ENCODE peak calls at places on chromosomes 13 and 19, in six cellular contexts. H is thoracic aorta, A is aorta, B is neural progenitor cell, L is stomach, P is heart left ventricle. Y is an unnamed sample. For H3K36me3, the result is how much of the 10 kb centered on the place peaks cover.

GRCh38 chr19:55373993-55374757 is 2.5 kb upstream of the TMEM190 start:
- DNase-seq in A (no peak), B (peak), L (no peak), H (no peak), P (no peak), Y (peak)

GRCh38 chr13:21218351-21219043 is 42.0 kb downstream of the MRPL57 start:
- DNase-seq in P (no peak), L (no peak), A (no peak), B (no peak), H (no peak), Y (no peak)

GRCh38 chr13:42001580-42001979 is 40.7 kb upstream of the VWA8 start:
- DNase-seq in L (no peak), A (no peak), B (peak), H (no peak), P (no peak), Y (no peak)

GRCh38 chr13:112837371-112838037 is 131.5 kb upstream of the MCF2L start:
- DNase-seq in A (no peak), B (no peak), H (no peak), L (no peak), P (no peak), Y (no peak)

GRCh38 chr13:43242040-43242439 is 218.7 kb downstream of the DNAJC15 start:
- DNase-seq in A (no peak), L (no peak), B (no peak), P (no peak), H (no peak), Y (no peak)

GRCh38 chr13:20828540-20829364 is 55.0 kb upstream of the EEF1AKMT1 start:
- DNase-seq in H (no peak), A (no peak), L (no peak), B (peak), P (no peak), Y (no peak)

GRCh38 chr13:41514853-41515395 is 57.6 kb downstream of the RGCC start:
- DNase-seq in A (no peak), H (no peak), P (no peak), L (no peak), B (no peak), Y (no peak)

GRCh38 chr13:74661851-74662250 is 527.6 kb upstream of the KLF12 start:
- DNase-seq in A (no peak), H (no peak), B (no peak), P (no peak), L (no peak), Y (no peak)

GRCh38 chr19:4866595-4867424 is 657 bp downstream of the PLIN3 start:
- DNase-seq in L (peak), P (peak), H (no peak), A (peak), B (peak), Y (peak)

GRCh38 chr19:3986260-3987041 is 1.2 kb upstream of the EEF2 start:
- DNase-seq in L (peak), H (no peak), P (no peak), B (peak), A (peak), Y (peak)

GRCh38 chr13:75612354-75612753 is 23.8 kb upstream of the LMO7 start:
- DNase-seq in A (no peak), P (no peak), H (no peak), L (no peak), B (no peak), Y (no peak)

GRCh38 chr13:48496796-48497195 is 36.1 kb downstream of the RCBTB2 start:
- DNase-seq in H (no peak), B (no peak), A (no peak), L (no peak), P (no peak), Y (no peak)

GRCh38 chr19:1223018-1223855 is 14.6 kb downstream of the CBARP start:
- DNase-seq in A (peak), B (peak), H (no peak), L (no peak), P (no peak), Y (peak)

GRCh38 chr13:112618501-112618900 is 30.5 kb upstream of the TUBGCP3 start:
- DNase-seq in B (no peak), H (no peak), P (no peak), A (no peak), L (no peak), Y (no peak)

GRCh38 chr19:15810335-15810734 is 5.1 kb downstream of the OR10H1 start:
- DNase-seq in P (no peak), B (no peak), A (no peak), L (peak), H (no peak), Y (no peak)

GRCh38 chr13:37070956-37071355 is 11.5 kb upstream of the SUPT20H start:
- DNase-seq in P (no peak), L (no peak), A (no peak), B (no peak), H (no peak), Y (no peak)

GRCh38 chr19:42113641-42114348 is 18.5 kb downstream of the POU2F2 start:
- DNase-seq in A (peak), P (no peak), H (no peak), B (no peak), L (no peak), Y (peak)

GRCh38 chr13:84574851-84575250 is 692.6 kb upstream of the SLITRK1 start:
- DNase-seq in L (no peak), A (no peak), B (no peak), P (no peak), H (no peak), Y (no peak)

GRCh38 chr13:95553271-95553588 is 710 bp downstream of the CLDN10 start:
- DNase-seq in P (no peak), L (no peak), B (peak), A (no peak), H (no peak), Y (no peak)

GRCh38 chr19:29836409-29836825 is 24.6 kb downstream of the CCNE1 start:
- DNase-seq in L (no peak), P (no peak), A (no peak), B (no peak), H (no peak), Y (no peak)

DNA sequence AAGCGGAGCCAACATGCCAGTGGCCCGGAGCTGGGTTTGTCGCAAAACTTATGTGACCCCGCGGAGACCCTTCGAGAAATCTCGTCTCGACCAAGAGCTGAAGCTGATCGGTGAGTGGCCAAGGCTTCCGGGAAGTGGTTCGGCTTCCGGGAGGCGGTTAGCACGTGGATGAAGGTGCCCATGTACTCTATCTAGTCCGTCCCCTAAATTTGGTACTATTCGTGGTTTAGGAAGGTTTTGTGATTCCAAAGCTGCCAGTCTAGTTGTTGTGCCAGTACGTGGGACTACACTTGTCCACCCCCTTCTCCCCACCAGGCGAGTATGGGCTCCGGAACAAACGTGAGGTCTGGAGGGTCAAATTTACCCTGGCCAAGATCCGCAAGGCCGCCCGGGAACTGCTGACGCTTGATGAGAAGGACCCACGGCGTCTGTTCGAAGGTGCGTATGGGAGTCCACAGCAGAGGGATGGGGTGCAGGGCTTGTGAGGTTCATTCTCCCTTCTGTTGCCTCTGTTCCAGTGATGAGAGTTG is 579 bp downstream of the RPS9 start:
- DNase-seq in A (no peak), P (no peak), L (no peak), H (no peak), B (no peak), Y (no peak)
- H3K36me3 ChIP-seq in A (under half), P (under half), L (under half), H (under half), B (under half), Y (half or more)

GRCh38 chr13:28375250-28375930 is 119.5 kb downstream of the FLT1 start:
- DNase-seq in P (no peak), B (no peak), H (no peak), L (no peak), A (no peak), Y (no peak)

GRCh38 chr13:28384789-28385188 is 110.1 kb downstream of the FLT1 start:
- DNase-seq in A (no peak), B (no peak), L (no peak), H (no peak), P (no peak), Y (no peak)

GRCh38 chr13:28379371-28380083 is 115.4 kb downstream of the FLT1 start:
- DNase-seq in P (no peak), H (no peak), B (no peak), A (no peak), L (no peak), Y (no peak)

GRCh38 chr13:28376604-28377003 is 118.3 kb downstream of the FLT1 start:
- DNase-seq in A (no peak), H (no peak), P (no peak), L (no peak), B (no peak), Y (no peak)

GRCh38 chr13:28380319-28380718 is 114.6 kb downstream of the FLT1 start:
- DNase-seq in B (no peak), A (no peak), P (no peak), H (no peak), L (no peak), Y (no peak)
- H3K27ac ChIP-seq in B (no peak), A (no peak), P (no peak), H (no peak), L (no peak), Y (no peak)

GRCh38 chr19:34347561-34348165 is 17.3 kb upstream of the GPI start:
- DNase-seq in H (no peak), B (no peak), P (no peak), A (no peak), L (no peak), Y (no peak)
- H3K36me3 ChIP-seq in H (under half), B (under half), P (half or more), A (under half), L (half or more), Y (half or more)

DNA sequence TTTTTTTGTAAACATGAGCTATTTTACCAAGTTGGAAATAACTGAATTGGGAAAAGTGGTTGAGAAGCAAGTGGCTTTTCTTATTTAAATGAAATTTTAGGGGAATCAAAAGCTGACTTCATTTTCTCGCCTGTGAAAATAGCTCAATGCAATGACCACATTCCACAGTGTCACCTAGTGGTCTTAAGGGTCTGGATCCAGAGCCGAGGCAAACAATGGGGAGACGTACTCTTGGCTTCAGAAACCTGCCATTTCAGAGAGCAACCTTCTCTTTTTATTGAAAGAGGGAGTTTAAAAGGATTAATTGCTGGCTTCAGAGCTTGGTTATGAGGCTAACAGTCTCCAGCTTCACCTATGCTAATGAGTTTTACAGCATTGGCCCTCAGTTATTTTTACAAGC is 39.7 kb upstream of the RXFP2 start:
- DNase-seq in L (no peak), H (no peak), A (no peak), B (peak), P (no peak), Y (no peak)
- H3K27ac ChIP-seq in L (no peak), H (no peak), A (no peak), B (no peak), P (no peak), Y (no peak)

GRCh38 chr13:29505950-29506349 is 89.5 kb downstream of the SLC7A1 start:
- DNase-seq in H (no peak), A (no peak), P (no peak), L (no peak), B (no peak), Y (no peak)
- H3K36me3 ChIP-seq in H (under half), A (under half), P (under half), L (under half), B (under half), Y (under half)

Y was measured in SJSA1.